ENCODE peak calls at places on chromosomes 6 and 20, in five cellular contexts. W is effector memory CD4-positive, alpha-beta T cell; O is CD4-positive, CD25-positive, alpha-beta regulatory T cell; P is CD8-positive, alpha-beta memory T cell; M is brain microvascular endothelial cell. L is an unnamed sample.

GRCh38 chr20:1401431-1401907 is 8.6 kb upstream of the FKBP1A start:
- DNase-seq in W (no peak), M (no peak), P (no peak), O (no peak), L (no peak)

GRCh38 chr20:32470025-32470861 is 112.1 kb downstream of the ASXL1 start:
- DNase-seq in O (no peak), M (peak), P (no peak), W (no peak), L (no peak)

GRCh38 chr20:63822276-63822696 is 8.8 kb downstream of the ZBTB46 start:
- DNase-seq in W (no peak), P (no peak), M (no peak), O (no peak), L (no peak)

GRCh38 chr6:122449084-122449483 is 22.5 kb downstream of the SERINC1 start:
- DNase-seq in P (no peak), M (no peak), W (no peak), O (no peak), L (no peak)

GRCh38 chr20:7196481-7196880 is 429.0 kb downstream of the BMP2 start:
- DNase-seq in P (no peak), O (no peak), W (no peak), M (no peak), L (no peak)

GRCh38 chr6:116190550-116190949 is 63.3 kb downstream of the TSPYL4 start:
- DNase-seq in P (no peak), O (no peak), W (no peak), M (peak), L (no peak)

GRCh38 chr6:13987400-13987865 is 62.7 kb downstream of the RNF182 start:
- DNase-seq in M (no peak), W (no peak), P (no peak), O (no peak), L (no peak)

GRCh38 chr20:13464702-13465101 is 174.0 kb downstream of the TASP1 start:
- DNase-seq in W (no peak), P (no peak), O (no peak), M (peak), L (no peak)

GRCh38 chr20:38674178-38675133 is 49.8 kb upstream of the SLC32A1 start:
- DNase-seq in W (peak), M (peak), O (peak), P (peak), L (peak)

GRCh38 chr20:1368448-1369199 is 24.2 kb downstream of the FKBP1A start:
- DNase-seq in M (peak), O (no peak), W (no peak), P (no peak), L (no peak)

GRCh38 chr6:169956580-169956979 is 205.2 kb downstream of the ERMARD start:
- DNase-seq in O (no peak), W (no peak), M (no peak), P (no peak), L (no peak)

GRCh38 chr20:36604952-36605308 is 649 bp upstream of the RAB5IF start:
- DNase-seq in P (peak), M (no peak), W (peak), O (peak), L (no peak)

GRCh38 chr20:63365601-63366509 is 4.7 kb upstream of the CHRNA4 start:
- DNase-seq in O (no peak), P (no peak), W (no peak), M (no peak), L (no peak)

GRCh38 chr6:124967444-124967843 is 5.2 kb downstream of the RNF217 start:
- DNase-seq in W (no peak), O (no peak), P (no peak), M (no peak), L (no peak)

DNA sequence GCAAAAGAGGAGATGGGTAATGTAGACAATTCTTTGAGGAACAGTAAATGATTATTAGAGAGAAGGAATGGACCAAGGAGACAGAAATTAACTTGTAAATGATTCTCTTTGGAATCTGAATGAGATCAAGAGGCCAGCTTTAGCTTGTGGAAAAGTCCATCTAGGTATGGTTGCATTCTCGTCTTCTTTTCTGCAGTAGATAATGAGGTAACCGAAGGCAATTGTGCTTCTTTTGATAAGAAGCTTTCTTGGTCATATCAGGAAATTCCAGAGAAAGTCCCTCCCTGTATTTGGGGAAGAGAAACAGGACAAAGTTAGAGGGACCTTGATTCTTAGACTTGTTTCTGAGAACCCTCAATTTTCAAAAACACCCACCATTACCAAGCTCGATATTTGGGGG is 109.1 kb upstream of the PRSS16 start:
- DNase-seq in O (no peak), W (no peak), M (no peak), P (no peak), L (no peak)
- H3K4me3 ChIP-seq in O (peak), W (no peak), M (no peak), P (peak), L (no peak)

GRCh38 chr6:107819976-107820551 is 4.0 kb downstream of the SCML4 start:
- DNase-seq in M (no peak), W (peak), P (no peak), O (no peak), L (no peak)
- H3K4me3 ChIP-seq in M (peak), W (peak), P (peak), O (peak), L (no peak)

GRCh38 chr20:58893355-58894151 is 41.0 kb downstream of the GNAS start:
- DNase-seq in W (no peak), P (no peak), O (no peak), M (no peak), L (no peak)
- H3K4me3 ChIP-seq in W (peak), P (peak), O (peak), M (peak), L (peak)

DNA sequence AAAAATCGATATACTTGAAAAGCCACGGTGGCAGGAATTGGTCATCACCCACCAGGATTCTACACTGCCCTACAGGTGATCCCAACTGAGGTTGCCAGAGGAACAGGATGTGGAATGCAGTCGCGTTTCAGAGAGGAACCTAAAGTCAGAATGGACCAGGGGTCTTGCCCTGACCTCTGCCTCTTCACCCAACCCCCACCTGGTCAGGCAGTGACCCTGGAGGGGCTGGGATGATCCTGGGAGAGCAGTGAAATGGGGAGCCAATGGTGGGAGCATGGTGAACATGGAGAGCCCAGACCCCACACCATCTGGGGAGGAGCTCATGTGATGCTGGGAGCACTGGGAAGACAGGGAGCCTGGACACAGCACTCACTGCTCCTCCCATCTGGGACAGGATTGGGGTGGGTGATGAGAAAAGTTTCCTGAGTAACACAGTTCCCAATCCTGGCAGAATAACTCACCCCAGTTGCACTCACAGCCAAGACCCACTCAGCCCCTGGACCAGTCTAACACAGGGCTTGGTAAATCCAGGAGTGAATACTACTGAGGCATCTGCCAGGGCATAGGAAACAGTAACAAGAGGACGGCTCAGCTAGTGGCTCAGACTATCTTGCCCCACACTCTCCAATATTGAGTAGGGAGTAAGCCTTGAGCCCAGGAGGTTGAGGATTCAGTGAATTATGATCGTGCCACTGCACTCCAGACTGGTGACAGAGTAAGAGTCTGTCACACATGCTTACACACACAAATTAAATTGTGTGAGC is 1.7 kb upstream of the ULBP2 start:
- DNase-seq in M (no peak), W (no peak), P (no peak), O (no peak), L (no peak)
- H3K4me3 ChIP-seq in M (no peak), W (no peak), P (no peak), O (no peak), L (no peak)